ENCODE peak calls at places on chromosomes 13 and 19, in six cellular contexts. N is breast epithelium, C is astrocyte of the spinal cord, Y is body of pancreas, R is IMR-90, Q is OCI-LY7. M is an unnamed sample.

GRCh38 chr19:52307275-52307674 is 10.3 kb downstream of the ZNF480 start:
- DNase-seq in Q (peak), N (no peak), C (peak), R (peak), Y (no peak), M (no peak)

GRCh38 chr13:76331948-76332712 is 554.1 kb downstream of the KCTD12 start:
- DNase-seq in Q (peak), N (no peak), R (peak), C (peak), Y (no peak), M (no peak)

GRCh38 chr13:108070491-108070890 is 144.8 kb downstream of the LIG4 start:
- DNase-seq in N (no peak), Y (no peak), R (no peak), Q (no peak), C (no peak), M (no peak)

GRCh38 chr19:6041991-6042421 is 64.1 kb upstream of the RANBP3 start:
- DNase-seq in Y (no peak), C (no peak), R (no peak), Q (peak), N (peak), M (no peak)

GRCh38 chr13:61728468-61728867 is 312.8 kb upstream of the PCDH20 start:
- DNase-seq in N (no peak), R (no peak), Q (no peak), C (peak), Y (no peak), M (no peak)

GRCh38 chr19:18607222-18608101 is 863 bp upstream of the CRLF1 start:
- DNase-seq in C (no peak), N (no peak), Y (no peak), Q (no peak), R (no peak), M (no peak)

GRCh38 chr13:80000679-80001509 is 340.0 kb downstream of the SPRY2 start:
- DNase-seq in R (no peak), C (no peak), Y (no peak), N (no peak), Q (no peak), M (no peak)

GRCh38 chr19:16405797-16406196 is 66.0 kb downstream of the EPS15L1 start:
- DNase-seq in R (no peak), Y (no peak), N (no peak), Q (no peak), C (no peak), M (no peak)

GRCh38 chr13:73684750-73685149 is 449.5 kb downstream of the KLF12 start:
- DNase-seq in Y (no peak), N (no peak), R (no peak), C (no peak), Q (no peak), M (no peak)

GRCh38 chr19:3095375-3096191 is 1.4 kb downstream of the GNA11 start:
- DNase-seq in C (no peak), N (no peak), Q (no peak), R (no peak), Y (no peak), M (no peak)

GRCh38 chr13:45464687-45465453 is at the start of gene COG3:
- DNase-seq in R (peak), Y (peak), C (peak), N (peak), Q (peak), M (peak)
- TF ChIP-seq CTCF in R (peak), Y (no peak), C (no peak), N (peak), Q (peak), M (no peak)

DNA sequence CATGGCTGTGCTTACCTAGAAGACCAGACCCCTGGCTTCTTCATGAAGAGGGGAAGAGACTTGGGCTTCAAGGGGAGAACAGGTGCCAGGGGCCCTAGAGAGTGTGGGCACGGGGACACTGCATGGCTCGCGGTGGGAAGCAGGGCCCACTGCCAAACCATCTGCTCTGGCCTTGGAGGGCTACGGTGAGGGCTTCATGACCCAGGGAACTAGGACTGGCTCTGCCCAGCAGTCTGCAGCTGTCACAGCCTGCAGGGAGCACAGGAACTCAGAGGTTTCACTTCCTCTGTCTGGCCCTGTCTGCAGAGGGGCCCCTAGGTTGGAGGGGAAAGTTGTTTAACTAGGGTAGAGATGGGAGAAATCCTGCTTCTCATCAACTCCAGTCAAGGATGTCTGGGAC is 4.3 kb downstream of the ERCC1 start:
- DNase-seq in C (no peak), R (no peak), N (no peak), Y (no peak), Q (peak), M (no peak)
- H3K4me3 ChIP-seq in C (no peak), R (no peak), N (no peak), Y (no peak), Q (peak), M (no peak)

DNA sequence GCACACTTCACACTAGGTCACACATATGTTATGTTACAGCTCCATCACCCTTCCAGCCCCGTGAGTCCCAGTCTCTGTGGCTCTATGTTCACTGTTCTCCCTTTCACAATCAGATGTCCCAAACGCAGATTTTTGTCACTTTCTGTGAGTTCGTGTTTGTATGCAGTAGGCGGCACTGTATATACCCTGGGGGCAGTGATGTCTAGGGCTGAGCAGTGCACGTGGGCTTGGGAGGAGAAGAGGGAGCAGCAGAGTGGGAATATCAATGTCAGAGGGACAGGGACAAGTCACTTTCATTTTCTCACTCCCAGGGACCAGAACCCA is 22.0 kb downstream of the PSG1 start:
- DNase-seq in R (no peak), Q (no peak), N (no peak), C (no peak), Y (no peak), M (no peak)
- TF ChIP-seq CTCF in R (no peak), Q (peak), N (no peak), C (no peak), Y (no peak), M (no peak)

GRCh38 chr19:1906985-1907562 is 1.9 kb downstream of the ADAT3 start:
- DNase-seq in R (no peak), Q (no peak), Y (no peak), N (no peak), C (no peak), M (no peak)
- H3K4me3 ChIP-seq in R (no peak), Q (no peak), Y (no peak), N (no peak), C (no peak), M (peak)

GRCh38 chr13:93025984-93026383 is 200.6 kb upstream of the GPC6 start:
- DNase-seq in Q (no peak), R (no peak), N (no peak), C (no peak), Y (no peak), M (no peak)
- TF ChIP-seq CTCF in Q (no peak), R (no peak), N (no peak), C (no peak), Y (no peak), M (no peak)

GRCh38 chr13:27023385-27023784 is 148.2 kb downstream of the USP12 start:
- DNase-seq in R (no peak), Y (no peak), C (no peak), Q (peak), N (no peak), M (no peak)

GRCh38 chr13:27018230-27018875 is 153.3 kb downstream of the USP12 start:
- DNase-seq in C (no peak), N (no peak), Q (no peak), R (no peak), Y (no peak), M (no peak)

GRCh38 chr13:27022571-27023311 is 148.9 kb downstream of the USP12 start:
- DNase-seq in Y (no peak), R (peak), N (peak), C (peak), Q (no peak), M (no peak)

GRCh38 chr13:27018882-27019281 is 152.7 kb downstream of the USP12 start:
- DNase-seq in Q (no peak), C (no peak), R (no peak), Y (no peak), N (no peak), M (no peak)

DNA sequence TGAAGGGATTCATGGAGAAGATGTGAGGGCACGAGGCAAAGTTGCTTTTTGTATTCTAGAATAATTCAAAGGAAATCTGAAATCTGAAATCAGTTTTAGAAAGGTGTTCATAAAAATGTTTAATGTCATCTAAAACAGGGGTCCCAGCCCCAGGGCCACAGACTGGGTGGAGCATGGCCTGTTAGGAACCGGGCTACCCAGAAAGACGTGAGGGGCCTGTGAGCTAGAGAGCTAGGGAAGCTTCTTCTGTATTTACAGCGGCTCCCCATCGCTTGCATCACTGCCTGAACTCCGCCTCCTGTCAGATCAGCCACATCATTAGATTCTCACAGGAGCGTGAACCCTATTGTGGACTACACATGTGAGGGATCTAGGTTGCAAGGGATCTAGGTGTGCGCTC is 151.2 kb downstream of the USP12 start:
- DNase-seq in C (no peak), Y (no peak), R (no peak), N (no peak), Q (no peak), M (no peak)
- H3K4me3 ChIP-seq in C (no peak), Y (no peak), R (no peak), N (no peak), Q (no peak), M (no peak)

GRCh38 chr19:53810187-53810546 is 13.9 kb downstream of the NLRP12 start:
- DNase-seq in Q (no peak), Y (no peak), N (no peak), C (no peak), R (no peak), M (no peak)

GRCh38 chr19:53809518-53810186 is 14.5 kb downstream of the NLRP12 start:
- DNase-seq in Q (no peak), C (no peak), Y (no peak), R (no peak), N (no peak), M (no peak)

GRCh38 chr19:53810891-53811290 is 13.2 kb downstream of the NLRP12 start:
- DNase-seq in C (no peak), R (no peak), Y (no peak), Q (no peak), N (no peak), M (no peak)

GRCh38 chr19:53812335-53812734 is 11.8 kb downstream of the NLRP12 start:
- DNase-seq in R (no peak), N (no peak), Y (no peak), Q (peak), C (no peak), M (no peak)

DNA sequence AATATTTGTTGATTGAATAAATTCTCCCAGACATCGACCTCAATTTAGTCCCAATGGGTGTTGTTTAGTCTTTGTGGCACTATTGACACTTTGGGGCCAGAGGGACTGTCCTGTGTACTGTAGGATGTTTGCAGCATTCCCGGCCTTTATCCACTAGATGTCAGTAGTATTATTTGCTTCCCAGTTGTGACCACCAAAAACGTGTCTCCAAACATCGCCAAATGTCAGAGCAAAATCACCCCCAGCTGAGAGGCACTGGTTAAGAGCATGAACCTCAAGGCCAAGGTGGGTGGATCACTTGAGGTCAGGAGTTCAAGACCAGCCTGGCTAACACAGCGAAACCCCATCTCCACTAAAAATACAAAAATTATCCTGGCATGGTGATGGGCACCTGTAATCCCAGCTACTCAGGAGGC is 15.4 kb downstream of the NLRP12 start:
- DNase-seq in Y (no peak), R (peak), Q (peak), N (no peak), C (peak), M (no peak)
- TF ChIP-seq CTCF in Y (no peak), R (peak), Q (peak), N (no peak), C (peak), M (peak)

DNA sequence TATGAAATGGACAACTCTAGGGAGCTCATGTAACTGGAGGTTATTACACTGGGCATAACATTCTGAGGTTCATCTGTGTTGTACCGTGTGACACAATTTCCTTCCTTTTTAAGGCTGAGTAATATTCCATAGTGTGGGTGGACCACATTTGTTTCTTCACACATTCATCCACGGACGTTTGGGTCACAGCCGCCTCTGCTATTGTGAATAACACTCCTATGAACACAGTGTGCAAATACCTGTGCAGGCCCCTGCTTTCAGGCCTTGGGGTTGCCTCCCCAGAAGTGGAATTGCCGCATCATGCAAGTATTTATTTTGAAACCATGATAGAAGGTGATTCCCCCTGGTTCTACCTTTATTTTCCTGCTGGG is 63.4 kb upstream of the MCF2L start:
- DNase-seq in R (no peak), Y (no peak), N (no peak), Q (no peak), C (no peak), M (no peak)
- H3K4me3 ChIP-seq in R (no peak), Y (no peak), N (no peak), Q (no peak), C (no peak), M (no peak)

GRCh38 chr13:51923983-51924539 is 62.3 kb downstream of the CCDC70 start:
- DNase-seq in Q (no peak), C (no peak), N (no peak), R (no peak), Y (no peak), M (no peak)
- TF ChIP-seq CTCF in Q (no peak), C (peak), N (peak), R (peak), Y (no peak), M (peak)

DNA sequence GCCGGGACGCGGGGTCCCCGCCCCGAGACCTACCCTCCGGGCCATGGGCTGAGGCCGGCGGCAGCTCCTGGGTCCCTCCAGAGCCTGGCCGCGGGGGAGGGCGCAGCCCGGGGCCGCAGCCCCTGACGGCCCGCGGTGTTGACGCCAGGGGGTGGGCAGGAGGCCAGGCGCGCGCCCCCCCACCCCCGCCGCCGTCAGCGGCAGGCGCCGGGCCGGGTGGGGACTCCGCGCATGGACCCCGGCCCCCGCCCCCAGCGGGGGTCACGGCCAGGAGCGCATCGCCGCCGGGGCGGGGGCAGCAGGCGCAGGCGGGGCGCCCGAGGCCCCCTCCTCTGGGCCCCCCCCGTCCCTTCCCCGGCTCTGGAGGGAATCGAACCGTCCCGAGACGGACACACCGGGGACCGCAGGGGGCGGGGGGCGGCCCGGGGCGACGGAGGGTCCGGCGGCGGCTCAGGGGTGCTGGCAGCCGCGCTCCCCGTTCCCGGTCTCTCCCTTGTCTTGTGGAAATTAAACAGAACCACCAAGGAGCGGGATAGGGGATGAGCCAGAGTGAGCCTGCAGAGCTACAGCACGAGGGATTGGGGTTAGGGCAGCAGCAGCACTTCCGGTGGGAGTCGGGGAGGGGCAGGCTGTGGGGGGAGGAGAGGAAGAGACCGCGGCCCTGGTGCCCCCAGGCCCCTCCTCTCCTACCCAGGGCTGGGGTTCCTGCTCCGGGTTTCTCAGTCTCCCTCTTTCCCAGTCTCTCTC is at the start of gene MEIS3:
- DNase-seq in N (no peak), R (no peak), Q (no peak), Y (no peak), C (no peak), M (no peak)
- H3K4me3 ChIP-seq in N (peak), R (peak), Q (no peak), Y (no peak), C (peak), M (no peak)